ENCODE peak calls at places on chromosomes 12 and 14, in ten cellular contexts. O is PC-3; T is SW480; E is GM23248; J is Kasumi-1; X is iris pigment epithelial cell; R is T-helper 17 cell; U is lung microvascular endothelial cell; F is NCI-H1436; L is activated CD4-positive, alpha-beta T cell treated with anti-CD3 and anti-CD28 coated beads for 48 hours. K is an unnamed sample.

GRCh38 chr12:87988534-87988933 is 40.7 kb downstream of the C12orf50 start:
- DNase-seq in O (no peak), T (no peak), E (no peak), J (no peak), X (no peak), R (no peak), U (no peak), F (no peak), L (no peak), K (no peak)

GRCh38 chr12:107304588-107305532 is 211.5 kb upstream of the CRY1 start:
- DNase-seq in O (peak; percentile 28), T (no peak), E (peak; percentile 12), J (no peak), X (peak; percentile 30), R (no peak), U (no peak), F (no peak), L (no peak), K (peak; percentile 71)

GRCh38 chr14:75518625-75519024 is 3.6 kb upstream of the BATF start:
- DNase-seq in O (peak; percentile 41), T (no peak), E (peak; percentile 20), J (peak; percentile 52), X (peak; percentile 27), R (no peak), U (peak; percentile 52), F (no peak), L (peak; percentile 73), K (no peak)

GRCh38 chr12:57452937-57453509 is 2.1 kb upstream of the INHBE start:
- DNase-seq in O (peak; percentile 86), T (peak; percentile 70), E (peak; percentile 89), J (peak; percentile 42), X (peak; percentile 68), R (no peak), U (peak; percentile 84), F (peak; percentile 62), L (peak; percentile 78), K (peak; percentile 56)

GRCh38 chr12:45762185-45763110 is 32.9 kb downstream of the ARID2 start:
- DNase-seq in O (peak; percentile 76), T (peak; percentile 36), E (peak; percentile 65), J (peak; percentile 53), X (peak; percentile 70), R (no peak), U (peak; percentile 74), F (peak; percentile 16), L (no peak), K (peak; percentile 69)

GRCh38 chr14:63504628-63505027 is 38.5 kb downstream of the PPP2R5E start:
- DNase-seq in O (peak; percentile 98), T (no peak), E (peak; percentile 32), J (no peak), X (peak; percentile 41), R (no peak), U (no peak), F (no peak), L (no peak), K (peak; percentile 31)

GRCh38 chr12:77968571-77968970 is 137.9 kb downstream of the NAV3 start:
- DNase-seq in O (no peak), T (no peak), E (no peak), J (no peak), X (no peak), R (no peak), U (no peak), F (no peak), L (no peak), K (no peak)

GRCh38 chr12:108815875-108816594 is 41.3 kb downstream of the SSH1 start:
- DNase-seq in O (no peak), T (no peak), E (peak; percentile 75), J (no peak), X (peak; percentile 57), R (no peak), U (no peak), F (no peak), L (no peak), K (peak; percentile 70)

GRCh38 chr12:130509454-130509853 is 171.8 kb downstream of the PIWIL1 start:
- DNase-seq in O (no peak), T (no peak), E (no peak), J (no peak), X (no peak), R (no peak), U (no peak), F (no peak), L (no peak), K (no peak)

GRCh38 chr14:67357583-67358354 is 1.8 kb downstream of the ATP6V1D start:
- DNase-seq in O (peak; percentile 36), T (no peak), E (peak; percentile 74), J (no peak), X (peak; percentile 34), R (no peak), U (no peak), F (no peak), L (no peak), K (peak; percentile 33)

GRCh38 chr12:59698599-59698998 is 102.8 kb downstream of the SLC16A7 start:
- DNase-seq in O (peak; percentile 51), T (no peak), E (peak; percentile 91), J (no peak), X (peak; percentile 89), R (no peak), U (no peak), F (no peak), L (no peak), K (peak; percentile 52)

GRCh38 chr14:24411468-24412454 is 13.0 kb downstream of the NYNRIN start:
- DNase-seq in O (peak; percentile 56), T (peak; percentile 36), E (peak; percentile 74), J (peak; percentile 56), X (peak; percentile 70), R (no peak), U (peak; percentile 66), F (peak; percentile 6), L (peak; percentile 55), K (peak; percentile 32)

K was measured in renal cortical epithelial cell.